ENCODE peak calls at places on chromosomes 5 and 9, in nine cellular contexts. O is A172; G is Kasumi-1; L is CD4-positive, alpha-beta T cell; D is activated T-cell treated with anti-CD3 and anti-CD28 coated beads, Interleukin-2, amount 50 U/mL, for 72 hours; K is stimulated activated effector memory CD8-positive, alpha-beta T cell treated with anti-CD3 and anti-CD28 coated beads, Interleukin-12 subunit alpha, Interleukin-12 subunit beta, amount 100 ng/mL, for 72 hours; U is ACHN; W is stimulated activated CD8-positive, alpha-beta memory T cell treated with anti-CD3 and anti-CD28 coated beads, Interleukin-4, amount 100 ng/mL, for 4 hours; J is MCF 10A. S is an unnamed sample.

GRCh38 chr9:136353088-136353487 is 10.5 kb downstream of the DNLZ start:
- DNase-seq in L (no peak), J (no peak), D (no peak), K (no peak), W (no peak), U (no peak), O (no peak), G (no peak), S (no peak)

GRCh38 chr9:127208416-127208815 is 56.2 kb upstream of the GARNL3 start:
- DNase-seq in D (no peak), K (no peak), U (no peak), G (no peak), L (no peak), O (no peak), J (no peak), W (no peak), S (no peak)

GRCh38 chr9:130579738-130580463 is 524 bp downstream of the FUBP3 start:
- DNase-seq in W (peak; percentile 2), L (no peak), J (no peak), K (no peak), G (peak; percentile 5), D (peak; percentile 17), U (peak; percentile 7), O (no peak), S (no peak)

GRCh38 chr5:39461007-39461682 is 36.4 kb upstream of the DAB2 start:
- DNase-seq in J (no peak), D (no peak), W (no peak), O (no peak), L (no peak), U (no peak), G (peak; percentile 22), K (no peak), S (no peak)

GRCh38 chr9:98807070-98807810 is at the start of gene GALNT12:
- DNase-seq in U (peak; percentile 55), J (no peak), K (peak; percentile 69), D (peak; percentile 63), W (peak; percentile 27), L (peak; percentile 49), G (no peak), O (no peak), S (peak; percentile 63)

GRCh38 chr5:143142596-143143435 is 260.7 kb downstream of the NR3C1 start:
- DNase-seq in K (no peak), D (no peak), O (peak; percentile 85), U (no peak), G (no peak), L (no peak), W (no peak), J (peak; percentile 97), S (no peak)

GRCh38 chr5:76471994-76472337 is 68.9 kb downstream of the IQGAP2 start:
- DNase-seq in G (no peak), K (no peak), L (no peak), D (no peak), O (no peak), U (no peak), W (no peak), J (no peak), S (no peak)

GRCh38 chr9:87725356-87725899 is 491 bp upstream of the CTSL start:
- DNase-seq in K (no peak), D (no peak), J (no peak), L (no peak), G (no peak), U (no peak), O (no peak), W (no peak), S (no peak)

GRCh38 chr9:128124873-128125574 is 2.5 kb downstream of the PTGES2 start:
- DNase-seq in L (peak; percentile 30), U (peak; percentile 66), D (peak; percentile 55), O (no peak), K (peak; percentile 70), J (peak; percentile 70), W (no peak), G (peak; percentile 70), S (peak; percentile 37)

GRCh38 chr5:133817456-133817855 is 151.0 kb downstream of the C5orf15 start:
- DNase-seq in U (no peak), D (no peak), J (no peak), G (no peak), W (no peak), O (no peak), L (no peak), K (no peak), S (no peak)

GRCh38 chr5:93594591-93595419 is 11.8 kb downstream of the NR2F1 start:
- DNase-seq in U (no peak), O (no peak), J (no peak), G (no peak), L (no peak), D (no peak), W (no peak), K (peak; percentile 48), S (no peak)

GRCh38 chr9:28365020-28365640 is 791.8 kb upstream of the C9orf72 start:
- DNase-seq in K (no peak), G (no peak), W (no peak), O (no peak), U (no peak), L (no peak), J (peak; percentile 47), D (no peak), S (no peak)

GRCh38 chr5:6080930-6081726 is 297.2 kb downstream of the MED10 start:
- DNase-seq in U (no peak), D (no peak), J (no peak), W (no peak), K (no peak), G (no peak), L (no peak), O (no peak), S (no peak)

GRCh38 chr9:101460965-101461364 is 25.4 kb upstream of the ALDOB start:
- DNase-seq in O (no peak), D (no peak), K (no peak), W (no peak), J (no peak), G (no peak), U (no peak), L (no peak), S (no peak)